ENCODE peak calls at places on chromosomes 3 and 15, in six cellular contexts. O, X, C, B, T and M are unnamed samples.

GRCh38 chr3:49020335-49021212 is 1.3 kb upstream of the NDUFAF3 start:
- DNase-seq in O (peak), X (no peak), B (no peak), C (no peak), T (peak), M (peak)

GRCh38 chr3:58683001-58683845 is 16.6 kb upstream of the FAM3D start:
- DNase-seq in X (peak), B (no peak), T (no peak), C (peak), O (no peak), M (peak)

GRCh38 chr3:115790759-115791158 is 167.4 kb downstream of the GAP43 start:
- DNase-seq in C (peak), T (peak), O (no peak), X (peak), B (peak), M (peak)

GRCh38 chr3:135896613-135897012 is 68.9 kb upstream of the PPP2R3A start:
- DNase-seq in T (no peak), O (no peak), C (peak), X (peak), B (no peak), M (no peak)

GRCh38 chr3:30333903-30334302 is 272.5 kb upstream of the TGFBR2 start:
- DNase-seq in B (no peak), X (peak), C (no peak), T (no peak), O (no peak), M (no peak)

GRCh38 chr3:138593488-138594149 is 441 bp downstream of the CEP70 start:
- DNase-seq in O (no peak), C (peak), B (no peak), X (peak), T (no peak), M (no peak)

GRCh38 chr15:78671626-78672211 is 30.7 kb upstream of the CHRNB4 start:
- DNase-seq in B (no peak), T (no peak), X (no peak), C (no peak), O (no peak), M (no peak)

GRCh38 chr3:81958967-81959625 is 197.7 kb upstream of the GBE1 start:
- DNase-seq in B (no peak), O (no peak), C (no peak), X (no peak), T (no peak), M (no peak)

GRCh38 chr3:155560594-155560993 is 184.3 kb downstream of the PLCH1 start:
- DNase-seq in B (no peak), C (peak), X (no peak), O (no peak), T (no peak), M (no peak)

GRCh38 chr15:60179786-60180391 is 175.8 kb downstream of the FOXB1 start:
- DNase-seq in B (peak), O (no peak), C (peak), X (peak), T (peak), M (peak)

GRCh38 chr15:66842710-66843441 is 140.8 kb downstream of the SMAD6 start:
- DNase-seq in T (no peak), B (peak), X (peak), C (peak), O (no peak), M (no peak)

GRCh38 chr15:90583471-90584252 is 53.9 kb downstream of the CRTC3 start:
- DNase-seq in X (no peak), T (no peak), B (no peak), C (no peak), O (no peak), M (no peak)

GRCh38 chr3:160842021-160843005 is 86.3 kb downstream of the PPM1L start:
- DNase-seq in X (no peak), B (no peak), O (no peak), C (no peak), T (no peak), M (no peak)

GRCh38 chr3:156726456-156726855 is 52.1 kb downstream of the TIPARP start:
- DNase-seq in O (no peak), C (no peak), X (no peak), B (no peak), T (no peak), M (no peak)

GRCh38 chr3:156725706-156726105 is 51.3 kb downstream of the TIPARP start:
- DNase-seq in B (no peak), C (peak), T (no peak), O (no peak), X (no peak), M (no peak)

GRCh38 chr3:156722219-156722618 is 47.8 kb downstream of the TIPARP start:
- DNase-seq in B (no peak), C (no peak), O (no peak), T (no peak), X (no peak), M (no peak)

GRCh38 chr3:156721687-156722086 is 47.3 kb downstream of the TIPARP start:
- DNase-seq in C (no peak), T (no peak), X (no peak), B (no peak), O (no peak), M (no peak)

DNA sequence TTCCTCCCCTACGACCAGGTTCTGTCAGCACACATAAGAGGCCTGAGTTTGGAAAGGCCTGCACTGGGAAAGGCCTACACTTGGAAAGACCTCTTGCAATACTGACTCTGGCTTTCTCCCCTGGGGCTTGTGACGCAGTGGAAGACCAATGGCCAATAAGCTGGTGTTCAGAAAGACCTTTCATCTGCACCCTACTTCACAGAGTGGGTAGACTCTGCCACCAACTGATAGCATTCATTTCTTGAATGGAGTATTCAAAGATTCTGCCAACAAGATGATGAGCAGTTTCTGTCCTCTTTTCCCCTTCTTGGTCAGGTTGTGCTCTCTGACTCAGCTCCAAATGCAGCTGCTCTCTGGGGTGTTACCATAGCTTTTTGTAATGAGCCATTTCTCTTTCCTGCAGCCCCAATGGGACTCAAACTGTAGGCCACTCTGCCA is 48.8 kb downstream of the TIPARP start:
- DNase-seq in B (no peak), O (no peak), T (no peak), C (no peak), X (peak), M (peak)
- TF ChIP-seq CTCF in B (no peak), O (no peak), T (no peak), C (no peak), X (no peak), M (no peak)

DNA sequence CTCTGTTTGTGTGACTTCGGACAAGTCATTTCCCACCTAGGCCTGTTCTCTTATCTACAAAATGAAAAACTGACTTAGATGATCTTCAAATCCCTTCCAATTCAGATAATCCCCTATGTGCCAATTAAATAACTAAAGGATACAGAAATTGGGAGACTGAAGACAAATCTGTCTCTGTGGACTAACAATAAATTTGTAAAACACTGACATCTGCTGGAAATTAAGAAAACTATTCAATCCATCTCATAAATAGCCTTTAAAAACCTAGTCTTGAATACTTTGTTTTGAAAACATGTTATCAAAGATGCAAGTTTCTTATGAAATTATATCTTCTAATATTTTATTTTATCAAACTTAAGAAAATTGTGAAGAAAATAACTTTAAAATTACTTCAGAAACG is 38.3 kb downstream of the MTHFS start:
- DNase-seq in T (no peak), O (no peak), B (no peak), X (no peak), C (peak), M (no peak)
- TF ChIP-seq CTCF in T (peak), O (peak), B (no peak), X (peak), C (peak), M (no peak)

DNA sequence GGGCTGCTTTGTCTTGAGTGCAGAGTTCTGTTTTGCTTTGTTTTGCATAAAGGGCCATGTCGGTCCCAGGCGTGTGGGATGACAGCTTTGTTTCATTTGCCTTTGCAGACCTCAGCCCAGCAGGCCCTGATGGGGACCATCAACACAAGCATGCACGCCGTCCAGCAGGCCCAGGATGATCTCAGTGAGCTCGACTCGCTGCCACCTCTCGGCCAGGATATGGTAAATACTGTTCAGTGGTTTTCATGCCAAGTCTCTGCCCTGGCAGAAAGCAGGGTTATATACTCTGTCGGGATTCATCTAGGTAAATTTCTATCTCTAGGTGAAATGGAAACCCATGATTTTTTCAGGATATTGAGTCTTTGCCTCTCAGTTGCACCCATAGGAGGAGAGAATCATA is 343.9 kb upstream of the TPM1 start:
- DNase-seq in X (no peak), O (no peak), B (no peak), T (no peak), C (no peak), M (no peak)
- TF ChIP-seq CTCF in X (no peak), O (no peak), B (no peak), T (no peak), C (no peak), M (no peak)

GRCh38 chr3:24451461-24452099 is 43.1 kb downstream of the THRB start:
- DNase-seq in O (no peak), B (peak), C (peak), X (no peak), T (no peak), M (no peak)
- TF ChIP-seq CTCF in O (no peak), B (no peak), C (no peak), X (no peak), T (no peak), M (no peak)

DNA sequence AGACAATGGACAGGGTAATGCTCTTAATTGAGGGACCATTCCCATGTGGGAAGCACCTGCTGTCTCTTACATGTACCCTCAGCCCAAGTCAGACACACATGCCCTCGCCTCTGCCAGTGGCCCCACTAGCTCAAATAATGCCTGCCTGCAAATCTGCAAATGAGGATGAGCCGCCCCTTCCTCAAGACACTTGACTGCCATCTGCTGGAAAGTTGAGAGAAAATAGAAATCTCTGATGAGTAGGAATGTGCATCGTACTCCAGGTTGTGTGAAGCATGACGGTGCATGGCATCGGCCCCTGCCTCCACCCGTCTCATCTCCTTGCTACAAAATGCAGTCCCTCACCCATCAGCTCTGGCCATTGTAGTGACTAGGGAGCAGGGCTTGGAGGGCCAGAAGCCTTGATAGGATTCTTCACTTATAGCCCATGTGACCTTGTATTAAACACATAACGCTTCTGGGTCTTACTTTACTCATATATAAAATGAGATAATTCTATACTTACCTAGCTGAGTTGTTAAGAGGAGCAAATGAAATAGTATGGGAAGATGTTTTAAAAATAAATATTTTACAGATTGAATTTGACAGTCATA is 6.3 kb upstream of the SCN5A start:
- DNase-seq in C (peak), B (no peak), T (peak), O (no peak), X (peak), M (peak)
- TF ChIP-seq CTCF in C (peak), B (no peak), T (peak), O (peak), X (peak), M (peak)

DNA sequence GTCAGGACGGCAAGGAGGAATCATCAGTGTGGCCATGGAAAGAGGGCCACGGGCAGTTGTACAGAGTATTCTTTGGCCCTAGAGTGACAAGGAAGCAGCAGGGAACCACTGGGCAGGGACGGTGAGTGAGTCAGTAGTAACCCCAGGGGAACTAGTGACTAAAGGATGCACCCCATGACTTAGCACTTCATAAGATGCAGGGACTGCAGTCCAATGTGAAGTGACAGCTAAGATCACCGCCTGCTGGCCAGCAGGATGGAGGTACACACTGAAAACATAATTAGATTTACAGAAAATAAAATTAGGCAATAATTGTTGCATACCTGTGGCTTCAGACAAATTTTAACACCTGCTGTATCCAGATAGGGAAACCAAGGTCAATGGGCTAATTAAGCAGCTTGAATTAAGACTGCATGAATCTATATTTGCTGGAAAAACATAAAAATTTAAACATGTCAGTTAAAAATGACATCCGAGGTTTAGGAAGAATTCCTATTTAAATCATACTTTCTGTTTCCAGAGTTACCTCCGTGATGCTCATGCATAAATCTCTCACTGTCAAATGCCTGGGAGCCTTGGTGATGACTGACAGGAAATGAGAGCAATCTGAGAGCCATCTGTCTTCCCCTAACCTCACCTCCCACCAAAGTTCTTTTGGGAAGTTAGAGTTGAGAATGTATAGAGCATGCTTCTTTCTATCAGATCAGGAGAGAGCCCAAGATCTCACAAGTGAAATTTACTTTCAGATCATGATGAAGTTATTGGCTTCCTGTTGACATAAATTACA is 56.5 kb downstream of the DCLK3 start:
- DNase-seq in X (peak), C (peak), B (no peak), O (no peak), T (no peak), M (peak)
- TF ChIP-seq CTCF in X (peak), C (peak), B (no peak), O (peak), T (no peak), M (no peak)